ENCODE peak calls at places on chromosomes 3 and 15, in seven cellular contexts. N is spleen, L is heart right ventricle, I is A673, S is dorsolateral prefrontal cortex, U is AG10803, O is RWPE1. A is an unnamed sample.

GRCh38 chr3:25856902-25857518 is 67.1 kb downstream of the OXSM start:
- DNase-seq in L (no peak), U (peak; percentile 63), N (no peak), O (peak; percentile 26), I (peak; percentile 66), S (no peak), A (no peak)

GRCh38 chr15:90232941-90233700 is 620 bp downstream of the CIB1 start:
- DNase-seq in O (peak; percentile 70), S (no peak), I (no peak), U (peak; percentile 42), L (peak; percentile 45), N (peak; percentile 93), A (no peak)

GRCh38 chr3:48595526-48596121 is 495 bp upstream of the COL7A1 start:
- DNase-seq in N (no peak), I (peak; percentile 70), O (peak; percentile 96), S (no peak), L (no peak), U (peak; percentile 84), A (no peak)

GRCh38 chr15:72184165-72184811 is 13.3 kb downstream of the GRAMD2A start:
- DNase-seq in N (peak; percentile 62), S (peak; percentile 50), I (no peak), U (peak; percentile 36), L (no peak), O (peak; percentile 53), A (no peak)

GRCh38 chr15:69193948-69194827 is 33.8 kb downstream of the GLCE start:
- DNase-seq in L (no peak), O (no peak), N (no peak), S (no peak), U (peak; percentile 34), I (no peak), A (no peak)

GRCh38 chr3:105365536-105366301 is 990 bp upstream of the ALCAM start:
- DNase-seq in S (no peak), O (peak; percentile 63), N (no peak), L (no peak), U (peak; percentile 61), I (peak; percentile 62), A (no peak)

GRCh38 chr3:178295257-178295912 is 240.9 kb upstream of the KCNMB2 start:
- DNase-seq in N (no peak), I (peak; percentile 67), O (no peak), L (no peak), U (peak; percentile 99), S (no peak), A (no peak)

GRCh38 chr3:32460031-32460749 is 42.5 kb downstream of the CMTM6 start:
- DNase-seq in U (no peak), N (peak; percentile 89), L (no peak), I (no peak), O (no peak), S (no peak), A (no peak)

GRCh38 chr3:46902188-46902631 is 24.7 kb downstream of the PTH1R start:
- DNase-seq in L (no peak), N (peak; percentile 61), U (no peak), I (no peak), O (no peak), S (no peak), A (no peak)

GRCh38 chr3:141728355-141728892 is 9.7 kb upstream of the RNF7 start:
- DNase-seq in U (no peak), I (no peak), N (no peak), L (no peak), S (no peak), O (no peak), A (no peak)

GRCh38 chr15:55387027-55387426 is 21.1 kb downstream of the CCPG1 start:
- DNase-seq in I (no peak), L (no peak), O (no peak), N (no peak), U (no peak), S (no peak), A (no peak)

GRCh38 chr3:194053136-194053535 is 82.8 kb upstream of the HES1 start:
- DNase-seq in U (no peak), N (no peak), O (no peak), S (no peak), L (no peak), I (no peak), A (no peak)
- TF ChIP-seq CTCF in U (no peak), N (no peak), O (no peak), S (no peak), L (no peak), I (no peak), A (no peak)

GRCh38 chr15:74815961-74816360 is 3.3 kb downstream of the LMAN1L start:
- DNase-seq in I (no peak), U (no peak), O (no peak), S (no peak), L (no peak), N (no peak), A (no peak)

GRCh38 chr15:74820056-74820455 is 6.4 kb upstream of the CPLX3 start:
- DNase-seq in N (no peak), U (no peak), O (no peak), I (no peak), L (no peak), S (no peak), A (no peak)

GRCh38 chr15:74815121-74815933 is 2.7 kb downstream of the LMAN1L start:
- DNase-seq in U (no peak), I (no peak), S (no peak), L (no peak), N (no peak), O (no peak), A (no peak)

GRCh38 chr15:74817370-74817737 is 4.7 kb downstream of the LMAN1L start:
- DNase-seq in N (no peak), U (peak; percentile 15), I (no peak), L (peak; percentile 47), S (no peak), O (peak; percentile 76), A (no peak)

DNA sequence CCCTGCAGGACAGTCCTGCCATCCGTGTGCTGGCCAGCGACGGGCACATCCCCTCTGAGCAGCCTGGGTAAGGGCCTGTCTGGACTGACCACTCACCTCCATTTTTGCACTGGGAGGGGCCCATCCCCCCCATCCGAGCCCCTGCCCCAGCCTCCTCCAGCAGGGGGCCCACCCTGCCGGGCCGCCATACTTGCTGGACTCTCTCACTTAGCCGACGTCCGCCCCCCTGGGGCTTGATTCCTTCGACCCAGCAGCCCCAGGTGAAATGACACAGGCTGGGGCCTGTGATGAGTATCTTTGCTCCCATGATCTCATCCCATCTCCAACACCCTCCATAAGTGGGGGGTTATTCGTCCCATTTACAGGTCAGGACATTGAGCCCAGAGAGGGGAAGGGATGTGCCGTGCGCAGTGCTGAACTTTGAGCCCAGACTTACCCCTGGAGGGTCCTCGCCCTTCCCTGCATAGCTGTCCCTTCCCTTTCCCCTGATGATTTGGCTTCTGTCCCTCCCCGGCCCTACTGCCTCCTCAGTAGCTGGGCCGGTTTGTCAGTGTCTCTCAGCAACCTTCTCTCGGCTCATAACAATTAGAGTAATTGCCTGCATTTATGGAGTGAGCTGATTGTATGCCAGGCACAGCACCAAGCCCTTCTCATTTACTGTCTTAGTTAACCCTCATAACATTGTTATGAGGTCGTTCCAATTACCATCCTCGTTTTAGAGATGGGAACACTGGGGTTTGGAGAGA is 4.2 kb downstream of the LMAN1L start:
- DNase-seq in N (no peak), I (no peak), U (no peak), L (no peak), S (no peak), O (no peak), A (no peak)
- TF ChIP-seq CTCF in N (no peak), I (no peak), U (no peak), L (no peak), S (no peak), O (no peak), A (no peak)

GRCh38 chr15:65833501-65834220 is 35.6 kb upstream of the RAB11A start:
- DNase-seq in N (no peak), I (peak; percentile 37), S (no peak), U (no peak), L (peak; percentile 18), O (no peak), A (no peak)

GRCh38 chr15:65829150-65829764 is 37.2 kb upstream of the DENND4A start:
- DNase-seq in N (no peak), O (peak; percentile 49), I (peak; percentile 17), L (no peak), U (no peak), S (no peak), A (no peak)

GRCh38 chr15:65834603-65835282 is 34.5 kb upstream of the RAB11A start:
- DNase-seq in L (no peak), S (no peak), I (no peak), N (no peak), O (no peak), U (no peak), A (no peak)

GRCh38 chr15:65835452-65835851 is 33.8 kb upstream of the RAB11A start:
- DNase-seq in O (no peak), L (no peak), N (no peak), I (no peak), S (no peak), U (no peak), A (no peak)

DNA sequence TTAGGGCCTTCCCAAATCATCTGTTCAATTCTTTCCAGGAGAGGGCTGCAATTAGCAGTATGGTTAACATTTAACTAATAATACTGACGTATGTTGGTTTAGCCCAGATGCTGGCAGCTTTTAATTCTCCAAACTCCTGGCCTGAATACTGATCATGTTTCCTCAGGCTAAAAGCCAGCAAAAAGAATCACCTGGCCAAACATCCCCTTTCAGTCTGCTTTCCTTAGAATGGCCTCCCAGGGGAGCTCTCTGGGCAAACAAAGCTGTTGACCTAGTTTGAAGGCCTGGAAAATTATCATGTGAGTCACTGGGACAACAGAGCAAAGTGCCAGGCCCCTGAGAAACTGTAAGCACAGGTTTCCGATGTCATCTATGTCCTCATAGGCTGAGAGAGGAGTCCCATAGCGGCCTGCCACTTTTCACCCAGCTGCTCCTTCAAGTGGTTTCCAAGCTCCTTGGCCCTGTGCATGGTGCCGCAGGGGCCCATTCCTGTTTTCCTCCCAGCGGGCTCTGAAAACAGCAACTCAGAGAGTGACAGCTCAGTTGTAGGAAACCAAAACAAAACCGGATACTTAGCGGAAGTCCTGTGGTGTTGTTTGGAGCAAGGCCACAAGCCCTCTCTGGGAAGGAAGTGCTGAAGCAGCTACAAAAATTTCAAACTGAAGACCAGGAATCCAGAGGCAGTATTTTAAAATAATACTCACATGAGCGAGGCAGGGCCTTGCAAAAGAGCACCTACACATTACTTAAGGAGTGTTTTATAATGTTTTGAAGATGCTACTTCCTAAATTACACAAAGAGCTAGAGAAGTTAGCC is 36.5 kb upstream of the RAB11A start:
- DNase-seq in L (peak; percentile 92), U (peak; percentile 90), I (peak; percentile 98), S (peak; percentile 67), O (peak; percentile 84), N (peak; percentile 87), A (no peak)
- TF ChIP-seq CTCF in L (no peak), U (peak; percentile 32), I (peak; percentile 6), S (no peak), O (peak; percentile 23), N (peak; percentile 16), A (no peak)

GRCh38 chr3:24494616-24495333 is at the start of gene THRB:
- DNase-seq in I (peak; percentile 56), L (peak; percentile 77), S (peak; percentile 70), U (peak; percentile 53), O (peak; percentile 54), N (peak; percentile 89), A (peak; percentile 38)

GRCh38 chr3:24492971-24493551 is 1.6 kb downstream of the THRB start:
- DNase-seq in S (no peak), N (no peak), I (no peak), L (no peak), O (no peak), U (no peak), A (no peak)

GRCh38 chr3:24496529-24497482 is 2.2 kb upstream of the THRB start:
- DNase-seq in L (peak; percentile 81), U (peak; percentile 85), N (peak; percentile 78), O (no peak), S (peak; percentile 73), I (peak; percentile 61), A (peak; percentile 53)

GRCh38 chr3:24495334-24495994 is 814 bp upstream of the THRB start:
- DNase-seq in I (no peak), U (no peak), N (peak; percentile 87), O (peak; percentile 67), L (peak; percentile 42), S (peak; percentile 43), A (peak; percentile 65)

GRCh38 chr3:24493951-24494615 is 567 bp downstream of the THRB start:
- DNase-seq in U (peak; percentile 32), L (peak; percentile 81), S (peak; percentile 59), N (peak; percentile 88), O (peak; percentile 28), I (no peak), A (peak; percentile 43)
- TF ChIP-seq CTCF in U (no peak), L (peak; percentile 31), S (no peak), N (no peak), O (no peak), I (no peak), A (no peak)

A was measured in mesothelial cell of epicardium.